ENCODE peak calls at places on chromosomes 3 and 15, in seven cellular contexts. H is NT2/D1, E is H1, R is K562, F is SK-N-SH, G is HepG2, O is GM12878. J is an unnamed sample.
A peak's percentile ranks its signal among the peaks of the same experiment; 100 is the strongest.

GRCh38 chr3:133468251-133468721 is 68.4 kb downstream of the BFSP2 start:
- DNase-seq in H (no peak), E (no peak), R (no peak), F (no peak), G (no peak), O (no peak), J (no peak)

GRCh38 chr3:152664766-152665165 is 170.2 kb upstream of the P2RY1 start:
- DNase-seq in H (no peak), E (no peak), R (no peak), F (no peak), G (no peak), O (no peak), J (no peak)

GRCh38 chr3:52704611-52705437 is 767 bp downstream of the GLT8D1 start:
- DNase-seq in H (no peak), E (no peak), R (peak; percentile 22), F (peak; percentile 52), G (peak; percentile 95), O (no peak), J (no peak)

GRCh38 chr15:82571722-82572222 is 31.5 kb upstream of the RPS17 start:
- DNase-seq in H (peak; percentile 68), E (peak; percentile 69), R (peak; percentile 21), F (peak; percentile 80), G (no peak), O (no peak), J (no peak)

GRCh38 chr3:134897391-134898131 is 102.5 kb downstream of the EPHB1 start:
- DNase-seq in H (no peak), E (no peak), R (no peak), F (no peak), G (no peak), O (no peak), J (no peak)

GRCh38 chr15:96381463-96381862 is 51.0 kb downstream of the NR2F2 start:
- DNase-seq in H (no peak), E (no peak), R (no peak), F (no peak), G (no peak), O (no peak), J (no peak)

GRCh38 chr3:29605845-29606244 is 325.0 kb downstream of the RBMS3 start:
- DNase-seq in H (no peak), E (no peak), R (no peak), F (no peak), G (no peak), O (no peak), J (no peak)

GRCh38 chr3:44223274-44223673 is 18.4 kb upstream of the TOPAZ1 start:
- DNase-seq in H (no peak), E (no peak), R (peak; percentile 39), F (no peak), G (no peak), O (no peak), J (no peak)

GRCh38 chr3:68009865-68010264 is 355.5 kb upstream of the SUCLG2 start:
- DNase-seq in H (no peak), E (no peak), R (no peak), F (no peak), G (no peak), O (no peak), J (no peak)

GRCh38 chr3:169581633-169582032 is 81.9 kb downstream of the MECOM start:
- DNase-seq in H (no peak), E (no peak), R (no peak), F (no peak), G (no peak), O (peak; percentile 11), J (no peak)

GRCh38 chr15:68801572-68802148 is 19.0 kb downstream of the ANP32A start:
- DNase-seq in H (no peak), E (no peak), R (no peak), F (no peak), G (no peak), O (no peak), J (no peak)

GRCh38 chr3:168671091-168671490 is 575.4 kb upstream of the GOLIM4 start:
- DNase-seq in H (no peak), E (no peak), R (no peak), F (no peak), G (no peak), O (no peak), J (no peak)

GRCh38 chr15:93941687-93942086 is 289.7 kb upstream of the MCTP2 start:
- DNase-seq in H (no peak), E (no peak), R (no peak), F (no peak), G (no peak), O (no peak), J (no peak)

GRCh38 chr3:138441256-138441655 is 6.8 kb downstream of the ESYT3 start:
- DNase-seq in H (no peak), E (no peak), R (no peak), F (peak; percentile 11), G (no peak), O (no peak), J (no peak)

GRCh38 chr3:129120254-129121004 is 1.2 kb downstream of the RAB43 start:
- DNase-seq in H (peak; percentile 74), E (peak; percentile 83), R (peak; percentile 79), F (peak; percentile 67), G (peak; percentile 90), O (peak; percentile 89), J (peak; percentile 51)

GRCh38 chr15:67066041-67067021 is 929 bp downstream of the SMAD3 start:
- DNase-seq in H (no peak), E (no peak), R (peak; percentile 30), F (peak; percentile 65), G (no peak), O (no peak), J (no peak)

GRCh38 chr15:72725446-72725845 is 39.4 kb downstream of the BBS4 start:
- DNase-seq in H (no peak), E (no peak), R (no peak), F (no peak), G (no peak), O (no peak), J (no peak)

GRCh38 chr3:48215466-48215865 is 7.8 kb upstream of the CAMP start:
- DNase-seq in H (no peak), E (no peak), R (no peak), F (no peak), G (no peak), O (no peak), J (no peak)

GRCh38 chr3:147409143-147410121 is at the start of gene ZIC1:
- DNase-seq in H (no peak), E (no peak), R (no peak), F (peak; percentile 93), G (no peak), O (no peak), J (no peak)

GRCh38 chr3:131221731-131222130 is 159.8 kb upstream of the NUDT16 start:
- DNase-seq in H (no peak), E (no peak), R (no peak), F (no peak), G (no peak), O (no peak), J (no peak)

DNA sequence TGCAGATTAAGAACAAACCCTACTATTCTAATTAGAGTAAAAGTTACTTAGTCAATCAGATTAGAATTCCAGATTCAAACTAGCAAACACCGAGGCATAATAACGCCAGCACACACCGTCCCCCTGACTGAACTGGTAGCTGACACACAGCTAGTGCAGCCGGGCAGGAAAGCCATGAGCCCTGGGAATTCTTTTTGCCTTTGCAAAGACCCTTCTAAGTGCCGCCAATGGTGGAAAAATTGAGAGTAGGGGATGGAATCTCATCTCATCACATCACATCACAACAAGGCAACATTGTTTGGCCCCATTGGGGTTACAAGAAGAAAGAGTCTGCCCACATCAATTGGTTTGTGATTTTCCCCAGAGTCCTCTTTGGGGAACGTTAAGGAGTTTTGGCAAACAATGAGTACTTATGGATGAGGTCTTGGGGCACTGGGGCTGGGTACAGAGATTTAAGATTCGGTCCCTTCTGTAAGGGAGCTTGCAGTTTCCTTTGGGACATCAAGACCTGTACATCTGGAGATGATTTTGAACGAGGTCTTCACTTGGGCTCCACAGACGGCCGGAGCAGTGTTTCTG is 120.4 kb upstream of the MEF2A start:
- DNase-seq in H (no peak), E (peak; percentile 32), R (no peak), F (peak; percentile 5), G (no peak), O (no peak), J (no peak)
- H3K4me1 ChIP-seq in H (peaks cover 10% of the 10 kb centered on the region), E (no peaks in the 10 kb centered on the region), R (no peaks in the 10 kb centered on the region), F (peaks cover 25% of the 10 kb centered on the region), G (peaks cover 12% of the 10 kb centered on the region), O (peaks cover 4% of the 10 kb centered on the region), J (peaks cover 17% of the 10 kb centered on the region)

GRCh38 chr3:180912304-180913226 is at the start of gene FXR1:
- DNase-seq in H (peak; percentile 92), E (peak; percentile 94), R (peak; percentile 87), F (peak; percentile 90), G (peak; percentile 84), O (peak; percentile 66), J (peak; percentile 81)

GRCh38 chr3:180911876-180912303 is 580 bp upstream of the FXR1 start:
- DNase-seq in H (no peak), E (no peak), R (no peak), F (peak; percentile 9), G (no peak), O (no peak), J (no peak)

GRCh38 chr3:180910823-180911222 is 1.6 kb upstream of the FXR1 start:
- DNase-seq in H (no peak), E (no peak), R (no peak), F (no peak), G (peak; percentile 18), O (no peak), J (no peak)

GRCh38 chr3:180909369-180910127 is 2.9 kb upstream of the FXR1 start:
- DNase-seq in H (no peak), E (no peak), R (no peak), F (no peak), G (no peak), O (no peak), J (no peak)

GRCh38 chr3:180913582-180914404 is 1.3 kb downstream of the FXR1 start:
- DNase-seq in H (no peak), E (no peak), R (no peak), F (no peak), G (no peak), O (no peak), J (no peak)
- TF ChIP-seq YY1 in H (no peak), E (no peak), R (no peak), F (no peak), G (no peak), O (no peak), J (no peak)

DNA sequence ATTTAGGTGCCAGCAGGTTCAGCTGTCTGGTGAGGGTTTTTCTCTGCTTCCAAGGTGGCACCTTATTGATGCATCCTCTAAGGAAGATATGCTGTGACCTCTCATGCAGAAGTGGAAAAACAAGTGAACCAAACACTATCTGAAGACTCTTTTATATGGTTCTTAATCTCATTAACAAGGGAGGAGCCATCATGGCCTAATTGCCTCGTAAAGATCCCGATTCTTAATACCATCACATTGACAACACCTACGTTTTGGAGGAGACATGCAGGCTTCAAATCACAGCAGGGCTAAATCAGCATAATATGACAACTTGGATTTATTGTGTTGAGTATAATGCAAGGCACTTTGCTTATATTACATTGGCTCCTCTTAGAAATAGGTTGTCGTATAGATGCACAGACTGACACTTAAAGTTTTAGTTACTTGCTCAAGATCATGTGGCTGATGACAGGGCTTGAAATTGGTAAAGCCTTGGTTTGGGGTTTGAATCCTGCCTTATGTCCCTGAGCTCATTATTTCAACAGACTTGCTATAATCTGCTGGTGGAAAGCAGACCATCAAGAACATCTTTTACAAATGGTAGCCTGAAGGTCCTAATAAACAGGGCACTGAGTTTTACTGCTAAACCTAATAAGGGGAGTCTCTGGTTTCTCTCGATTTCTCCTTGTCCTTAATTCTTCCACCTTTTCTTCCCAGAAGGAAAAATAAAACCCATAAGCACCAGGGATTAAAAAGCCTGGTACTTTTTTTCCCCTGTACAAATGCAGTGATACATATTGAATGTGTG is 88.2 kb downstream of the PTPRG start:
- DNase-seq in H (no peak), E (no peak), R (no peak), F (no peak), G (no peak), O (no peak), J (no peak)
- H3K4me1 ChIP-seq in H (no peaks in the 10 kb centered on the region), E (no peaks in the 10 kb centered on the region), R (no peaks in the 10 kb centered on the region), F (no peaks in the 10 kb centered on the region), G (peaks cover 14% of the 10 kb centered on the region), O (no peaks in the 10 kb centered on the region), J (peaks cover 8% of the 10 kb centered on the region)

GRCh38 chr3:116442331-116443021 is 2.8 kb downstream of the LSAMP start:
- DNase-seq in H (no peak), E (no peak), R (no peak), F (no peak), G (no peak), O (no peak), J (no peak)
- TF ChIP-seq YY1 in H (no peak), E (no peak), R (no peak), F (no peak), G (no peak), O (no peak), J (no peak)